ENCODE peak calls at places on chromosomes 5 and 9, in eight cellular contexts. G is colonic mucosa, A is HFF-Myc, Q is lung, N is neural progenitor cell, H is fibroblast of mammary gland, V is AG10803, U is foreskin fibroblast. M is an unnamed sample.

GRCh38 chr9:130198501-130199179 is 26.4 kb downstream of the NCS1 start:
- DNase-seq in G (no peak), A (no peak), Q (no peak), N (no peak), H (no peak), V (no peak), U (no peak), M (no peak)

GRCh38 chr9:32877639-32878217 is 94.4 kb downstream of the TMEM215 start:
- DNase-seq in G (no peak), A (no peak), Q (no peak), N (no peak), H (no peak), V (no peak), U (no peak), M (no peak)

GRCh38 chr9:4596165-4596922 is 65.8 kb upstream of the PLPP6 start:
- DNase-seq in G (no peak), A (no peak), Q (no peak), N (peak; percentile 3), H (peak; percentile 43), V (no peak), U (no peak), M (no peak)

GRCh38 chr9:125815568-125815967 is 68.4 kb downstream of the PBX3 start:
- DNase-seq in G (no peak), A (no peak), Q (no peak), N (no peak), H (peak; percentile 28), V (peak; percentile 55), U (no peak), M (peak; percentile 7)

GRCh38 chr5:168843998-168844374 is 264.8 kb upstream of the PANK3 start:
- DNase-seq in G (no peak), A (no peak), Q (no peak), N (no peak), H (no peak), V (no peak), U (no peak), M (no peak)

GRCh38 chr5:138755084-138755748 is 2.0 kb downstream of the CTNNA1 start:
- DNase-seq in G (no peak), A (no peak), Q (no peak), N (no peak), H (no peak), V (no peak), U (no peak), M (no peak)

GRCh38 chr9:70609542-70610286 is 195.3 kb upstream of the KLF9 start:
- DNase-seq in G (no peak), A (peak; percentile 91), Q (no peak), N (no peak), H (peak; percentile 99), V (peak; percentile 96), U (peak; percentile 93), M (no peak)

GRCh38 chr5:149938272-149938671 is 6.3 kb downstream of the PDE6A start:
- DNase-seq in G (peak; percentile 86), A (no peak), Q (peak; percentile 52), N (no peak), H (peak; percentile 74), V (peak; percentile 56), U (peak; percentile 62), M (peak; percentile 82)

GRCh38 chr5:111694183-111694582 is 62.8 kb downstream of the NREP start:
- DNase-seq in G (no peak), A (no peak), Q (no peak), N (no peak), H (peak; percentile 86), V (peak; percentile 91), U (peak; percentile 84), M (no peak)

GRCh38 chr9:137619240-137620090 is 660 bp downstream of the EHMT1 start:
- DNase-seq in G (peak; percentile 39), A (no peak), Q (peak; percentile 48), N (peak; percentile 74), H (peak; percentile 49), V (peak; percentile 49), U (no peak), M (no peak)

GRCh38 chr9:132249123-132249522 is 87.3 kb downstream of the NTNG2 start:
- DNase-seq in G (no peak), A (no peak), Q (peak; percentile 79), N (no peak), H (no peak), V (no peak), U (no peak), M (no peak)

GRCh38 chr5:1471997-1472963 is 27.0 kb upstream of the SLC6A3 start:
- DNase-seq in G (no peak), A (no peak), Q (no peak), N (no peak), H (no peak), V (no peak), U (no peak), M (no peak)

GRCh38 chr5:61330879-61331406 is 1.1 kb upstream of the ZSWIM6 start:
- DNase-seq in G (peak; percentile 79), A (no peak), Q (peak; percentile 78), N (peak; percentile 73), H (peak; percentile 70), V (peak; percentile 80), U (peak; percentile 86), M (no peak)

GRCh38 chr5:93062548-93062947 is 518.5 kb downstream of the NR2F1-AS1 start:
- DNase-seq in G (no peak), A (no peak), Q (no peak), N (no peak), H (peak; percentile 16), V (no peak), U (no peak), M (no peak)

GRCh38 chr5:142014911-142015584 is 2.2 kb upstream of the GNPDA1 start:
- DNase-seq in G (peak; percentile 39), A (peak; percentile 40), Q (no peak), N (peak; percentile 44), H (peak; percentile 69), V (peak; percentile 48), U (peak; percentile 28), M (peak; percentile 71)

GRCh38 chr5:178520851-178521250 is 69.3 kb downstream of the COL23A1 start:
- DNase-seq in G (no peak), A (no peak), Q (no peak), N (no peak), H (no peak), V (no peak), U (no peak), M (no peak)

GRCh38 chr9:114638441-114638840 is 19.2 kb downstream of the TEX53 start:
- DNase-seq in G (no peak), A (no peak), Q (no peak), N (peak; percentile 33), H (no peak), V (no peak), U (no peak), M (no peak)

GRCh38 chr9:128419061-128419925 is 1.4 kb upstream of the CERCAM start:
- DNase-seq in G (no peak), A (no peak), Q (no peak), N (peak; percentile 22), H (peak; percentile 29), V (peak; percentile 45), U (no peak), M (no peak)

GRCh38 chr5:177419045-177419444 is 7.4 kb upstream of the GRK6 start:
- DNase-seq in G (no peak), A (no peak), Q (no peak), N (no peak), H (peak; percentile 54), V (peak; percentile 79), U (peak; percentile 46), M (no peak)

DNA sequence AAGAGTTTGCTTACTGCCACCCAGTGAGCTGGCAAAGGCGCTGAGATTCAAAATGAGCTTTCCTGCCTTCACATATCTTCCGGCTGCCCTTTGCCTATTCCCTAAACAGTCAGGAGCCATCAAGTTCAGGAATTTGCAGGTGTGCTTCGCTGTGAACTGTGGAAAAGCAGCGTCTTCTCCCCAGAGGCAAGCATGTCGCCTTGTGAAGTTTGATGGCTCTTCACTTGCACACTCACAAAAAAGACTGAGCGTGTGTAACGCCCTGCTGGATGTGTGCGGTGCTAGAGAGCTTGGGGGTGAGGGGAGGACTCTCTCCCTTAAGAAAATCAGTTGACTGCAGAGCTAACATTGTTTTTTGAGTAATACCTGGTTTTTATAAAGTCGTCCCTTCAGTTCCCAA is 288.7 kb downstream of the DOCK8 start:
- DNase-seq in G (no peak), A (no peak), Q (no peak), N (no peak), H (no peak), V (no peak), U (no peak), M (no peak)
- H3K4me3 ChIP-seq in G (peak overlapping the region; percentile 74), A (no peak overlapping the region), Q (no peak overlapping the region), N (peak overlapping the region; percentile 87), H (no peak overlapping the region), V (no peak overlapping the region), U (no peak overlapping the region), M (peak overlapping the region; percentile 60)

GRCh38 chr5:103561670-103562069 is 919 bp downstream of the NUDT12 start:
- DNase-seq in G (no peak), A (no peak), Q (no peak), N (no peak), H (peak; percentile 1), V (no peak), U (no peak), M (no peak)
- H3K4me3 ChIP-seq in G (peak overlapping the region; percentile 73), A (peak overlapping the region; percentile 63), Q (no peak overlapping the region), N (peak overlapping the region; percentile 91), H (peak overlapping the region; percentile 78), V (peak overlapping the region; percentile 92), U (peak overlapping the region; percentile 70), M (peak overlapping the region; percentile 74)

GRCh38 chr9:119588874-119589560 is 219.8 kb upstream of the BRINP1 start:
- DNase-seq in G (no peak), A (no peak), Q (no peak), N (peak; percentile 31), H (no peak), V (no peak), U (no peak), M (no peak)
- H3K4me3 ChIP-seq in G (no peak overlapping the region), A (no peak overlapping the region), Q (no peak overlapping the region), N (no peak overlapping the region), H (no peak overlapping the region), V (no peak overlapping the region), U (no peak overlapping the region), M (no peak overlapping the region)

DNA sequence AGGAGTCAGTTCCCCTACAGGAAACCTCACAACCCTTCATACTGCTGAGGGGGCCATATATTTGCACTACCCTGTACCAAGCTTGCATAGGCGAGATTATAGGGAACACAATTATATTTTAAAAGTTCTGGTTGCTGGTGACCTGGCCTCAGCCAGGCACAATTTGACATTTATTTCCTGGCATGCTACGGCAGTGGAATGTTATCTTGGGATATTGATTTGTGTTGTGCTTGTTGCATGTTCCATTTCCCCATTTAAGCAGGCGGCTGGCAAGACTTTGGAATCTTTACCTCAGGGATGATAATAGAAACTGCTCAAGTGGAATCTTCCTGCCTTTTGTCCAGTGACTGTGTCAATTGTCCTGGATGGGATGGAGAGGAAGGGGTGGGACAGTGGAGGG is 67.0 kb upstream of the RPS23 start:
- DNase-seq in G (no peak), A (no peak), Q (no peak), N (no peak), H (no peak), V (no peak), U (no peak), M (no peak)
- H3K4me3 ChIP-seq in G (no peak overlapping the region), A (no peak overlapping the region), Q (no peak overlapping the region), N (no peak overlapping the region), H (no peak overlapping the region), V (no peak overlapping the region), U (no peak overlapping the region), M (no peak overlapping the region)

M was measured in kidney epithelial cell.